ENCODE peak calls at places on chromosomes 2 and 18, in four cellular contexts. D is AML-193; Z is foreskin fibroblast; P is activated effector memory CD4-positive, alpha-beta T cell treated with anti-CD3 and anti-CD28 coated beads, Interleukin-2, amount 50 U/mL, for 16 hours. C is an unnamed sample.

GRCh38 chr18:71105078-71105819 is 816.4 kb downstream of the SOCS6 start:
- DNase-seq in P (no peak), Z (no peak), D (no peak), C (no peak)

GRCh38 chr18:77056399-77057015 is 76.1 kb downstream of the MBP start:
- DNase-seq in P (no peak), Z (peak; percentile 41), D (no peak), C (no peak)

GRCh38 chr2:71941731-71942575 is 205.7 kb downstream of the CYP26B1 start:
- DNase-seq in D (no peak), Z (no peak), P (peak; percentile 56), C (no peak)

GRCh38 chr2:104312684-104313083 is 541.2 kb upstream of the POU3F3 start:
- DNase-seq in D (no peak), Z (no peak), P (no peak), C (no peak)

GRCh38 chr18:66150650-66151049 is 399.8 kb downstream of the CDH7 start:
- DNase-seq in Z (no peak), D (no peak), P (no peak), C (no peak)

GRCh38 chr18:58222439-58223125 is 178.6 kb downstream of the NEDD4L start:
- DNase-seq in D (no peak), Z (peak; percentile 64), P (no peak), C (no peak)

GRCh38 chr2:169705927-169706326 is 11.7 kb downstream of the PHOSPHO2 start:
- DNase-seq in P (no peak), Z (peak; percentile 32), D (no peak), C (no peak)

GRCh38 chr2:101823347-101823791 is 125.9 kb downstream of the MAP4K4 start:
- DNase-seq in Z (peak; percentile 81), P (peak; percentile 85), D (no peak), C (no peak)

GRCh38 chr2:122072666-122073065 is 317.2 kb downstream of the TSN start:
- DNase-seq in P (no peak), D (no peak), Z (no peak), C (no peak)

GRCh38 chr2:15041429-15041837 is 408.9 kb downstream of the LRATD1 start:
- DNase-seq in D (no peak), P (no peak), Z (peak; percentile 34), C (no peak)

GRCh38 chr2:218962859-218963492 is 3.5 kb downstream of the CDK5R2 start:
- DNase-seq in D (no peak), P (peak; percentile 83), Z (peak; percentile 65), C (peak; percentile 86)

GRCh38 chr2:75053484-75054112 is 95.2 kb downstream of the POLE4 start:
- DNase-seq in P (no peak), D (peak; percentile 20), Z (peak; percentile 18), C (peak; percentile 58)

GRCh38 chr18:55083461-55083860 is 124.2 kb upstream of the CCDC68 start:
- DNase-seq in D (no peak), P (no peak), Z (peak; percentile 52), C (no peak)

GRCh38 chr2:141968377-141968920 is 162.4 kb downstream of the LRP1B start:
- DNase-seq in P (no peak), D (no peak), Z (peak; percentile 51), C (no peak)